ENCODE peak calls at places on chromosome 2, in five cellular contexts. One of them, this sample, is unnamed.

GRCh38 chr2:216632952-216633615 is at the start of gene IGFBP2:
- DNase-seq in IMR-90: peak; percentile 40
- DNase-seq in T-helper 9 cell: no peak
- DNase-seq in fibroblast of villous mesenchyme: peak; percentile 61
- DNase-seq in fibroblast of the conjunctiva: peak; percentile 53
- DNase-seq in this sample: no peak

GRCh38 chr2:224584768-224585204 is 377 bp downstream of the CUL3 start:
- DNase-seq in IMR-90: no peak
- DNase-seq in T-helper 9 cell: peak; percentile 43
- DNase-seq in fibroblast of villous mesenchyme: peak; percentile 44
- DNase-seq in fibroblast of the conjunctiva: no peak
- DNase-seq in this sample: peak; percentile 39

GRCh38 chr2:234373060-234373459 is 123.8 kb downstream of the ARL4C start:
- DNase-seq in IMR-90: no peak
- DNase-seq in T-helper 9 cell: no peak
- DNase-seq in fibroblast of villous mesenchyme: no peak
- DNase-seq in fibroblast of the conjunctiva: no peak
- DNase-seq in this sample: no peak

GRCh38 chr2:100223502-100223901 is 81.1 kb upstream of the AFF3 start:
- DNase-seq in IMR-90: no peak
- DNase-seq in T-helper 9 cell: no peak
- DNase-seq in fibroblast of villous mesenchyme: no peak
- DNase-seq in fibroblast of the conjunctiva: no peak
- DNase-seq in this sample: no peak

GRCh38 chr2:222318026-222318711 is 19.4 kb upstream of the PAX3 start:
- DNase-seq in IMR-90: peak; percentile 52
- DNase-seq in T-helper 9 cell: no peak
- DNase-seq in fibroblast of villous mesenchyme: peak; percentile 68
- DNase-seq in fibroblast of the conjunctiva: peak; percentile 31
- DNase-seq in this sample: peak; percentile 42

GRCh38 chr2:14137643-14138042 is 494.9 kb upstream of the LRATD1 start:
- DNase-seq in IMR-90: no peak
- DNase-seq in T-helper 9 cell: no peak
- DNase-seq in fibroblast of villous mesenchyme: no peak
- DNase-seq in fibroblast of the conjunctiva: no peak
- DNase-seq in this sample: no peak

GRCh38 chr2:238853724-238854123 is 5.8 kb downstream of the TWIST2 start:
- DNase-seq in IMR-90: no peak
- DNase-seq in T-helper 9 cell: no peak
- DNase-seq in fibroblast of villous mesenchyme: peak; percentile 67
- DNase-seq in fibroblast of the conjunctiva: no peak
- DNase-seq in this sample: no peak

GRCh38 chr2:159711562-159712193 is 628 bp upstream of the MARCHF7 start:
- DNase-seq in IMR-90: no peak
- DNase-seq in T-helper 9 cell: no peak
- DNase-seq in fibroblast of villous mesenchyme: no peak
- DNase-seq in fibroblast of the conjunctiva: no peak
- DNase-seq in this sample: no peak

GRCh38 chr2:50772607-50773006 is 259.3 kb downstream of the NRXN1 start:
- DNase-seq in IMR-90: no peak
- DNase-seq in T-helper 9 cell: no peak
- DNase-seq in fibroblast of villous mesenchyme: no peak
- DNase-seq in fibroblast of the conjunctiva: no peak
- DNase-seq in this sample: no peak

GRCh38 chr2:71589763-71590162 is 136.4 kb downstream of the DYSF start:
- DNase-seq in IMR-90: no peak
- DNase-seq in T-helper 9 cell: no peak
- DNase-seq in fibroblast of villous mesenchyme: no peak
- DNase-seq in fibroblast of the conjunctiva: no peak
- DNase-seq in this sample: no peak

GRCh38 chr2:58762176-58762781 is 521.2 kb upstream of the FANCL start:
- DNase-seq in IMR-90: peak; percentile 28
- DNase-seq in T-helper 9 cell: no peak
- DNase-seq in fibroblast of villous mesenchyme: peak; percentile 53
- DNase-seq in fibroblast of the conjunctiva: peak; percentile 27
- DNase-seq in this sample: peak; percentile 47

GRCh38 chr2:124308319-124309062 is 283.4 kb downstream of the CNTNAP5 start:
- DNase-seq in IMR-90: no peak
- DNase-seq in T-helper 9 cell: no peak
- DNase-seq in fibroblast of villous mesenchyme: no peak
- DNase-seq in fibroblast of the conjunctiva: no peak
- DNase-seq in this sample: no peak

GRCh38 chr2:186518945-186519344 is 32.9 kb downstream of the ZC3H15 start:
- DNase-seq in IMR-90: peak; percentile 67
- DNase-seq in T-helper 9 cell: no peak
- DNase-seq in fibroblast of villous mesenchyme: peak; percentile 67
- DNase-seq in fibroblast of the conjunctiva: no peak
- DNase-seq in this sample: no peak

GRCh38 chr2:100513650-100514049 is 43.4 kb downstream of the NMS start:
- DNase-seq in IMR-90: no peak
- DNase-seq in T-helper 9 cell: no peak
- DNase-seq in fibroblast of villous mesenchyme: no peak
- DNase-seq in fibroblast of the conjunctiva: no peak
- DNase-seq in this sample: no peak

GRCh38 chr2:203886579-203887230 is 19.1 kb downstream of the CTLA4 start:
- DNase-seq in IMR-90: no peak
- DNase-seq in T-helper 9 cell: no peak
- DNase-seq in fibroblast of villous mesenchyme: no peak
- DNase-seq in fibroblast of the conjunctiva: no peak
- DNase-seq in this sample: no peak

GRCh38 chr2:231597014-231597611 is 4.4 kb downstream of the TEX44 start:
- DNase-seq in IMR-90: no peak
- DNase-seq in T-helper 9 cell: no peak
- DNase-seq in fibroblast of villous mesenchyme: peak; percentile 25
- DNase-seq in fibroblast of the conjunctiva: peak; percentile 57
- DNase-seq in this sample: peak; percentile 76

GRCh38 chr2:68931149-68931711 is 21.5 kb downstream of the GKN2 start:
- DNase-seq in IMR-90: no peak
- DNase-seq in T-helper 9 cell: no peak
- DNase-seq in fibroblast of villous mesenchyme: no peak
- DNase-seq in fibroblast of the conjunctiva: no peak
- DNase-seq in this sample: no peak

GRCh38 chr2:118269408-118270051 is 181.3 kb downstream of the INSIG2 start:
- DNase-seq in IMR-90: no peak
- DNase-seq in T-helper 9 cell: no peak
- DNase-seq in fibroblast of villous mesenchyme: no peak
- DNase-seq in fibroblast of the conjunctiva: no peak
- DNase-seq in this sample: no peak

GRCh38 chr2:236964291-236964690 is 121.4 kb upstream of the COPS8 start:
- DNase-seq in IMR-90: no peak
- DNase-seq in T-helper 9 cell: no peak
- DNase-seq in fibroblast of villous mesenchyme: peak; percentile 20
- DNase-seq in fibroblast of the conjunctiva: peak; percentile 53
- DNase-seq in this sample: no peak

This sample was measured in putamen.